ENCODE peak calls at places on chromosomes 4 and X, in nine cellular contexts. One of them, this sample, is unnamed.

GRCh38 chr4:183729069-183729406 is 69.9 kb downstream of the TRAPPC11 start:
- DNase-seq in KG1: no peak
- DNase-seq in GDM1: no peak
- DNase-seq in mucosa of descending colon: no peak
- DNase-seq in CD4-positive, alpha-beta T cell: no peak
- DNase-seq in GM23248: no peak
- DNase-seq in T-helper 2 cell: no peak
- DNase-seq in NCI-H1436: no peak
- DNase-seq in naive thymus-derived CD4-positive, alpha-beta T cell: no peak
- DNase-seq in this sample: no peak

GRCh38 chr4:132564920-132565319 is 584.2 kb upstream of the PCDH10 start:
- DNase-seq in T-helper 2 cell: no peak
- DNase-seq in GM23248: no peak
- DNase-seq in NCI-H1436: no peak
- DNase-seq in GDM1: no peak
- DNase-seq in naive thymus-derived CD4-positive, alpha-beta T cell: no peak
- DNase-seq in CD4-positive, alpha-beta T cell: no peak
- DNase-seq in mucosa of descending colon: no peak
- DNase-seq in KG1: no peak
- DNase-seq in this sample: no peak

GRCh38 chr4:141684785-141685184 is 48.4 kb downstream of the IL15 start:
- DNase-seq in mucosa of descending colon: no peak
- DNase-seq in GDM1: no peak
- DNase-seq in KG1: no peak
- DNase-seq in CD4-positive, alpha-beta T cell: no peak
- DNase-seq in NCI-H1436: no peak
- DNase-seq in T-helper 2 cell: no peak
- DNase-seq in naive thymus-derived CD4-positive, alpha-beta T cell: no peak
- DNase-seq in GM23248: peak
- DNase-seq in this sample: no peak

GRCh38 chrX:9880237-9880636 is 86.9 kb upstream of the CLDN34 start:
- DNase-seq in mucosa of descending colon: no peak
- DNase-seq in KG1: no peak
- DNase-seq in GDM1: no peak
- DNase-seq in NCI-H1436: no peak
- DNase-seq in T-helper 2 cell: no peak
- DNase-seq in naive thymus-derived CD4-positive, alpha-beta T cell: no peak
- DNase-seq in GM23248: no peak
- DNase-seq in CD4-positive, alpha-beta T cell: no peak
- DNase-seq in this sample: no peak

GRCh38 chr4:173362666-173363065 is 8.1 kb upstream of the SAP30 start:
- DNase-seq in GM23248: no peak
- DNase-seq in KG1: no peak
- DNase-seq in GDM1: no peak
- DNase-seq in T-helper 2 cell: no peak
- DNase-seq in CD4-positive, alpha-beta T cell: no peak
- DNase-seq in NCI-H1436: no peak
- DNase-seq in mucosa of descending colon: no peak
- DNase-seq in naive thymus-derived CD4-positive, alpha-beta T cell: no peak
- DNase-seq in this sample: peak

GRCh38 chrX:69307736-69308135 is 142.5 kb upstream of the PJA1 start:
- DNase-seq in GM23248: no peak
- DNase-seq in GDM1: no peak
- DNase-seq in NCI-H1436: peak
- DNase-seq in T-helper 2 cell: no peak
- DNase-seq in naive thymus-derived CD4-positive, alpha-beta T cell: no peak
- DNase-seq in CD4-positive, alpha-beta T cell: no peak
- DNase-seq in KG1: no peak
- DNase-seq in mucosa of descending colon: no peak
- DNase-seq in this sample: no peak

GRCh38 chr4:41332666-41333065 is 75.9 kb downstream of the UCHL1 start:
- DNase-seq in naive thymus-derived CD4-positive, alpha-beta T cell: no peak
- DNase-seq in GM23248: no peak
- DNase-seq in NCI-H1436: no peak
- DNase-seq in CD4-positive, alpha-beta T cell: no peak
- DNase-seq in KG1: no peak
- DNase-seq in T-helper 2 cell: no peak
- DNase-seq in mucosa of descending colon: no peak
- DNase-seq in GDM1: no peak
- DNase-seq in this sample: no peak

GRCh38 chr4:6410078-6410477 is 62.3 kb downstream of the PPP2R2C start:
- DNase-seq in CD4-positive, alpha-beta T cell: no peak
- DNase-seq in naive thymus-derived CD4-positive, alpha-beta T cell: no peak
- DNase-seq in mucosa of descending colon: no peak
- DNase-seq in GDM1: no peak
- DNase-seq in GM23248: no peak
- DNase-seq in NCI-H1436: no peak
- DNase-seq in KG1: no peak
- DNase-seq in T-helper 2 cell: no peak
- DNase-seq in this sample: no peak

GRCh38 chr4:111398906-111399330 is 746.3 kb upstream of the FAM241A start:
- DNase-seq in GM23248: peak
- DNase-seq in T-helper 2 cell: no peak
- DNase-seq in mucosa of descending colon: no peak
- DNase-seq in CD4-positive, alpha-beta T cell: no peak
- DNase-seq in KG1: no peak
- DNase-seq in NCI-H1436: no peak
- DNase-seq in GDM1: no peak
- DNase-seq in naive thymus-derived CD4-positive, alpha-beta T cell: no peak
- DNase-seq in this sample: no peak

GRCh38 chr4:105236202-105236916 is 89.7 kb downstream of the TET2 start:
- DNase-seq in naive thymus-derived CD4-positive, alpha-beta T cell: no peak
- DNase-seq in GM23248: no peak
- DNase-seq in T-helper 2 cell: no peak
- DNase-seq in NCI-H1436: no peak
- DNase-seq in mucosa of descending colon: no peak
- DNase-seq in GDM1: no peak
- DNase-seq in CD4-positive, alpha-beta T cell: no peak
- DNase-seq in KG1: no peak
- DNase-seq in this sample: no peak

GRCh38 chrX:121496966-121497365 is 449.6 kb downstream of the GLUD2 start:
- DNase-seq in GDM1: no peak
- DNase-seq in GM23248: no peak
- DNase-seq in CD4-positive, alpha-beta T cell: no peak
- DNase-seq in NCI-H1436: no peak
- DNase-seq in mucosa of descending colon: no peak
- DNase-seq in naive thymus-derived CD4-positive, alpha-beta T cell: no peak
- DNase-seq in KG1: no peak
- DNase-seq in T-helper 2 cell: no peak
- DNase-seq in this sample: no peak

GRCh38 chr4:165541773-165542459 is 163.1 kb downstream of the CPE start:
- DNase-seq in mucosa of descending colon: no peak
- DNase-seq in KG1: no peak
- DNase-seq in GDM1: no peak
- DNase-seq in GM23248: no peak
- DNase-seq in NCI-H1436: no peak
- DNase-seq in CD4-positive, alpha-beta T cell: no peak
- DNase-seq in T-helper 2 cell: no peak
- DNase-seq in naive thymus-derived CD4-positive, alpha-beta T cell: peak
- DNase-seq in this sample: no peak

GRCh38 chr4:3257125-3257690 is 8.2 kb downstream of the MSANTD1 start:
- DNase-seq in NCI-H1436: no peak
- DNase-seq in GDM1: no peak
- DNase-seq in T-helper 2 cell: no peak
- DNase-seq in GM23248: no peak
- DNase-seq in KG1: no peak
- DNase-seq in CD4-positive, alpha-beta T cell: no peak
- DNase-seq in naive thymus-derived CD4-positive, alpha-beta T cell: no peak
- DNase-seq in mucosa of descending colon: peak
- DNase-seq in this sample: peak

GRCh38 chr4:302381-302780 is 2.9 kb downstream of the ZNF732 start:
- DNase-seq in naive thymus-derived CD4-positive, alpha-beta T cell: no peak
- DNase-seq in NCI-H1436: no peak
- DNase-seq in T-helper 2 cell: no peak
- DNase-seq in GM23248: no peak
- DNase-seq in CD4-positive, alpha-beta T cell: no peak
- DNase-seq in GDM1: no peak
- DNase-seq in KG1: no peak
- DNase-seq in mucosa of descending colon: no peak
- DNase-seq in this sample: no peak

GRCh38 chr4:168394556-168394955 is 76.0 kb upstream of the DDX60 start:
- DNase-seq in NCI-H1436: no peak
- DNase-seq in KG1: no peak
- DNase-seq in CD4-positive, alpha-beta T cell: no peak
- DNase-seq in mucosa of descending colon: no peak
- DNase-seq in GDM1: no peak
- DNase-seq in GM23248: no peak
- DNase-seq in naive thymus-derived CD4-positive, alpha-beta T cell: no peak
- DNase-seq in T-helper 2 cell: no peak
- DNase-seq in this sample: no peak

GRCh38 chr4:152342293-152342692 is 193.6 kb downstream of the FBXW7 start:
- DNase-seq in GM23248: peak
- DNase-seq in naive thymus-derived CD4-positive, alpha-beta T cell: no peak
- DNase-seq in CD4-positive, alpha-beta T cell: no peak
- DNase-seq in mucosa of descending colon: no peak
- DNase-seq in NCI-H1436: no peak
- DNase-seq in T-helper 2 cell: no peak
- DNase-seq in KG1: no peak
- DNase-seq in GDM1: no peak
- DNase-seq in this sample: no peak

GRCh38 chr4:150960818-150961217 is 54.3 kb downstream of the LRBA start:
- DNase-seq in CD4-positive, alpha-beta T cell: no peak
- DNase-seq in KG1: no peak
- DNase-seq in naive thymus-derived CD4-positive, alpha-beta T cell: no peak
- DNase-seq in GDM1: peak
- DNase-seq in T-helper 2 cell: no peak
- DNase-seq in GM23248: peak
- DNase-seq in NCI-H1436: no peak
- DNase-seq in mucosa of descending colon: no peak
- DNase-seq in this sample: no peak

GRCh38 chrX:39582091-39582490 is 515.7 kb downstream of the BCOR start:
- DNase-seq in GDM1: no peak
- DNase-seq in KG1: no peak
- DNase-seq in naive thymus-derived CD4-positive, alpha-beta T cell: no peak
- DNase-seq in GM23248: no peak
- DNase-seq in mucosa of descending colon: no peak
- DNase-seq in NCI-H1436: no peak
- DNase-seq in T-helper 2 cell: no peak
- DNase-seq in CD4-positive, alpha-beta T cell: no peak
- DNase-seq in this sample: no peak

GRCh38 chr4:124181045-124181444 is 531.5 kb downstream of the ANKRD50 start:
- DNase-seq in mucosa of descending colon: no peak
- DNase-seq in naive thymus-derived CD4-positive, alpha-beta T cell: no peak
- DNase-seq in KG1: no peak
- DNase-seq in T-helper 2 cell: no peak
- DNase-seq in GM23248: peak
- DNase-seq in GDM1: no peak
- DNase-seq in NCI-H1436: no peak
- DNase-seq in CD4-positive, alpha-beta T cell: no peak
- DNase-seq in this sample: no peak

GRCh38 chr4:7759635-7760034 is 180.0 kb downstream of the AFAP1 start:
- DNase-seq in GM23248: no peak
- DNase-seq in KG1: no peak
- DNase-seq in NCI-H1436: no peak
- DNase-seq in naive thymus-derived CD4-positive, alpha-beta T cell: no peak
- DNase-seq in CD4-positive, alpha-beta T cell: no peak
- DNase-seq in mucosa of descending colon: peak
- DNase-seq in GDM1: no peak
- DNase-seq in T-helper 2 cell: no peak
- DNase-seq in this sample: no peak

GRCh38 chr4:87410669-87411068 is 11.7 kb upstream of the NUDT9 start:
- DNase-seq in GDM1: no peak
- DNase-seq in T-helper 2 cell: no peak
- DNase-seq in CD4-positive, alpha-beta T cell: no peak
- DNase-seq in naive thymus-derived CD4-positive, alpha-beta T cell: no peak
- DNase-seq in mucosa of descending colon: no peak
- DNase-seq in GM23248: peak
- DNase-seq in NCI-H1436: no peak
- DNase-seq in KG1: no peak
- DNase-seq in this sample: no peak

GRCh38 chr4:8194306-8195242 is 4.5 kb upstream of the SH3TC1 start:
- DNase-seq in CD4-positive, alpha-beta T cell: no peak
- DNase-seq in GDM1: no peak
- DNase-seq in T-helper 2 cell: no peak
- DNase-seq in mucosa of descending colon: no peak
- DNase-seq in naive thymus-derived CD4-positive, alpha-beta T cell: no peak
- DNase-seq in KG1: no peak
- DNase-seq in NCI-H1436: no peak
- DNase-seq in GM23248: no peak
- DNase-seq in this sample: no peak

GRCh38 chrX:69615779-69616519 is at the start of gene EDA:
- DNase-seq in T-helper 2 cell: no peak
- DNase-seq in naive thymus-derived CD4-positive, alpha-beta T cell: peak
- DNase-seq in mucosa of descending colon: peak
- DNase-seq in GDM1: peak
- DNase-seq in NCI-H1436: peak
- DNase-seq in CD4-positive, alpha-beta T cell: peak
- DNase-seq in GM23248: peak
- DNase-seq in KG1: no peak
- DNase-seq in this sample: peak

GRCh38 chr4:125243835-125244397 is 70.8 kb upstream of the FAT4 start:
- DNase-seq in GM23248: peak
- DNase-seq in mucosa of descending colon: no peak
- DNase-seq in KG1: no peak
- DNase-seq in GDM1: no peak
- DNase-seq in NCI-H1436: no peak
- DNase-seq in naive thymus-derived CD4-positive, alpha-beta T cell: no peak
- DNase-seq in CD4-positive, alpha-beta T cell: no peak
- DNase-seq in T-helper 2 cell: no peak
- DNase-seq in this sample: no peak

GRCh38 chr4:71648923-71649322 is 135.0 kb downstream of the GC start:
- DNase-seq in T-helper 2 cell: no peak
- DNase-seq in KG1: no peak
- DNase-seq in CD4-positive, alpha-beta T cell: no peak
- DNase-seq in naive thymus-derived CD4-positive, alpha-beta T cell: no peak
- DNase-seq in GM23248: no peak
- DNase-seq in mucosa of descending colon: no peak
- DNase-seq in GDM1: no peak
- DNase-seq in NCI-H1436: no peak
- DNase-seq in this sample: no peak

GRCh38 chr4:3473251-3473942 is 10.3 kb downstream of the DOK7 start:
- DNase-seq in GDM1: no peak
- DNase-seq in CD4-positive, alpha-beta T cell: no peak
- DNase-seq in T-helper 2 cell: no peak
- DNase-seq in mucosa of descending colon: peak
- DNase-seq in naive thymus-derived CD4-positive, alpha-beta T cell: no peak
- DNase-seq in KG1: no peak
- DNase-seq in GM23248: no peak
- DNase-seq in NCI-H1436: no peak
- DNase-seq in this sample: no peak

GRCh38 chr4:102308032-102308799 is 37.1 kb downstream of the SLC39A8 start:
- DNase-seq in KG1: no peak
- DNase-seq in CD4-positive, alpha-beta T cell: no peak
- DNase-seq in GM23248: peak
- DNase-seq in naive thymus-derived CD4-positive, alpha-beta T cell: no peak
- DNase-seq in T-helper 2 cell: no peak
- DNase-seq in GDM1: no peak
- DNase-seq in NCI-H1436: peak
- DNase-seq in mucosa of descending colon: no peak
- DNase-seq in this sample: no peak

GRCh38 chrX:37685452-37686347 is at the start of gene XK:
- DNase-seq in GDM1: peak
- DNase-seq in naive thymus-derived CD4-positive, alpha-beta T cell: peak
- DNase-seq in mucosa of descending colon: peak
- DNase-seq in KG1: peak
- DNase-seq in T-helper 2 cell: no peak
- DNase-seq in GM23248: peak
- DNase-seq in NCI-H1436: no peak
- DNase-seq in CD4-positive, alpha-beta T cell: peak
- DNase-seq in this sample: peak

GRCh38 chr4:4572821-4573220 is 31.0 kb upstream of the STX18 start:
- DNase-seq in NCI-H1436: no peak
- DNase-seq in KG1: no peak
- DNase-seq in CD4-positive, alpha-beta T cell: no peak
- DNase-seq in mucosa of descending colon: no peak
- DNase-seq in T-helper 2 cell: no peak
- DNase-seq in GDM1: no peak
- DNase-seq in naive thymus-derived CD4-positive, alpha-beta T cell: no peak
- DNase-seq in GM23248: peak
- DNase-seq in this sample: no peak

GRCh38 chrX:123140454-123140853 is 43.6 kb upstream of the GRIA3 start:
- DNase-seq in KG1: no peak
- DNase-seq in GM23248: no peak
- DNase-seq in naive thymus-derived CD4-positive, alpha-beta T cell: no peak
- DNase-seq in CD4-positive, alpha-beta T cell: no peak
- DNase-seq in NCI-H1436: no peak
- DNase-seq in mucosa of descending colon: no peak
- DNase-seq in GDM1: no peak
- DNase-seq in T-helper 2 cell: no peak
- DNase-seq in this sample: no peak

GRCh38 chr4:165709526-165709925 is 163.5 kb upstream of the TLL1 start:
- DNase-seq in GDM1: no peak
- DNase-seq in mucosa of descending colon: no peak
- DNase-seq in naive thymus-derived CD4-positive, alpha-beta T cell: no peak
- DNase-seq in T-helper 2 cell: no peak
- DNase-seq in NCI-H1436: no peak
- DNase-seq in KG1: no peak
- DNase-seq in CD4-positive, alpha-beta T cell: no peak
- DNase-seq in GM23248: no peak
- DNase-seq in this sample: no peak

This sample was measured in NCI-H1105 treated with DMSO at 0.1 percent for 48 hours.